ENCODE peak calls at places on chromosomes 11 and 22, in nine cellular contexts. L, Q, G, I, K, F, A, P and C are unnamed samples.
A peak's percentile ranks its signal among the peaks of the same experiment; 100 is the strongest.

GRCh38 chr11:83272627-83273026 is 13.5 kb downstream of the CCDC90B start:
- DNase-seq in P (peak; percentile 87), A (peak; percentile 50), L (no peak), Q (peak; percentile 64), F (no peak), I (no peak), K (no peak), G (no peak), C (no peak)

GRCh38 chr11:127506647-127507046 is 506.1 kb upstream of the KIRREL3 start:
- DNase-seq in K (no peak), P (no peak), G (no peak), I (no peak), F (no peak), L (peak; percentile 16), A (no peak), Q (no peak), C (no peak)

GRCh38 chr11:44191322-44192014 is 96.0 kb downstream of the EXT2 start:
- DNase-seq in G (no peak), Q (no peak), F (no peak), P (no peak), A (no peak), K (no peak), I (peak; percentile 95), L (no peak), C (no peak)

GRCh38 chr11:11608783-11609232 is 13.0 kb downstream of the GALNT18 start:
- DNase-seq in A (peak; percentile 41), I (peak; percentile 43), L (no peak), Q (peak; percentile 52), F (no peak), K (no peak), G (no peak), P (peak; percentile 19), C (no peak)

GRCh38 chr22:37967637-37968451 is 14.3 kb downstream of the POLR2F start:
- DNase-seq in G (no peak), Q (no peak), L (no peak), K (no peak), I (no peak), P (no peak), A (no peak), F (no peak), C (peak; percentile 23)

GRCh38 chr11:64694821-64695365 is 28.1 kb downstream of the NRXN2 start:
- DNase-seq in Q (no peak), I (peak; percentile 59), F (no peak), A (no peak), G (peak; percentile 7), P (peak; percentile 20), K (no peak), L (peak; percentile 72), C (peak; percentile 54)

GRCh38 chr11:93608280-93608862 is 53.1 kb upstream of the CEP295 start:
- DNase-seq in L (no peak), Q (no peak), G (no peak), F (no peak), K (no peak), A (no peak), I (no peak), P (peak; percentile 28), C (no peak)

GRCh38 chr11:76638267-76639197 is 32.0 kb downstream of the LRRC32 start:
- DNase-seq in G (no peak), K (no peak), L (no peak), A (no peak), F (no peak), Q (no peak), P (no peak), I (no peak), C (no peak)

GRCh38 chr22:20291604-20292063 is 23.5 kb upstream of the RTN4R start:
- DNase-seq in L (peak; percentile 56), I (no peak), A (no peak), F (no peak), G (no peak), K (no peak), P (no peak), Q (no peak), C (no peak)

GRCh38 chr11:11567862-11568650 is 53.7 kb downstream of the GALNT18 start:
- DNase-seq in L (no peak), I (no peak), Q (no peak), K (no peak), A (no peak), G (no peak), F (no peak), P (peak; percentile 40), C (peak; percentile 52)

GRCh38 chr22:24410110-24410856 is 17.1 kb upstream of the ADORA2A start:
- DNase-seq in A (no peak), Q (no peak), G (no peak), F (no peak), L (peak; percentile 25), K (no peak), I (no peak), P (peak; percentile 81), C (peak; percentile 95)

GRCh38 chr11:1128333-1129142 is 29.2 kb upstream of the MUC5AC start:
- DNase-seq in I (no peak), G (no peak), F (no peak), A (no peak), K (no peak), Q (peak; percentile 10), L (peak; percentile 55), P (no peak), C (peak; percentile 44)

GRCh38 chr22:46957521-46957920 is 195.1 kb downstream of the TBC1D22A start:
- DNase-seq in Q (no peak), I (no peak), F (no peak), P (no peak), A (no peak), L (no peak), K (no peak), G (no peak), C (peak; percentile 47)

GRCh38 chr22:31736458-31736857 is 13.5 kb downstream of the PRR14L start:
- DNase-seq in L (no peak), K (no peak), Q (no peak), P (no peak), I (no peak), G (no peak), A (no peak), F (no peak), C (no peak)

GRCh38 chr11:61004037-61004641 is 32.7 kb downstream of the CD6 start:
- DNase-seq in I (peak; percentile 67), F (no peak), K (no peak), L (no peak), A (no peak), P (peak; percentile 66), G (no peak), Q (no peak), C (peak; percentile 75)

GRCh38 chr11:10451399-10452116 is 3.5 kb upstream of the AMPD3 start:
- DNase-seq in K (no peak), L (no peak), F (peak; percentile 51), A (no peak), G (no peak), I (no peak), Q (no peak), P (no peak), C (peak; percentile 85)

GRCh38 chr22:46649176-46650077 is 29.2 kb downstream of the GRAMD4 start:
- DNase-seq in Q (peak; percentile 48), K (no peak), I (no peak), G (no peak), A (peak; percentile 45), F (no peak), L (no peak), P (no peak), C (peak; percentile 90)

GRCh38 chr11:47516155-47516554 is 36.8 kb downstream of the CELF1 start:
- DNase-seq in G (no peak), P (no peak), I (peak; percentile 62), L (no peak), Q (no peak), A (no peak), K (no peak), F (no peak), C (no peak)

GRCh38 chr22:46483353-46483752 is 54.1 kb downstream of the CELSR1 start:
- DNase-seq in F (no peak), P (no peak), G (no peak), Q (no peak), K (no peak), I (no peak), A (no peak), L (no peak), C (no peak)

GRCh38 chr11:85164743-85165142 is 462.4 kb downstream of the DLG2 start:
- DNase-seq in A (no peak), I (no peak), L (no peak), F (no peak), P (no peak), Q (no peak), G (no peak), K (no peak), C (no peak)

GRCh38 chr22:44881246-44881600 is 128.6 kb downstream of the PHF21B start:
- DNase-seq in Q (no peak), I (no peak), A (no peak), F (no peak), K (no peak), P (no peak), L (peak; percentile 24), G (no peak), C (no peak)

GRCh38 chr22:27581688-27582087 is 219.9 kb downstream of the MN1 start:
- DNase-seq in K (no peak), A (peak; percentile 90), I (no peak), F (peak; percentile 53), G (peak; percentile 26), P (no peak), L (no peak), Q (peak; percentile 85), C (no peak)

GRCh38 chr22:39360242-39360641 is 10.5 kb downstream of the SYNGR1 start:
- DNase-seq in I (no peak), F (no peak), P (no peak), L (peak; percentile 29), Q (no peak), G (no peak), A (no peak), K (no peak), C (peak; percentile 69)

GRCh38 chr11:86523738-86524602 is 148.4 kb downstream of the ME3 start:
- DNase-seq in F (no peak), L (no peak), I (no peak), K (no peak), P (peak; percentile 99), G (no peak), Q (peak; percentile 68), A (peak; percentile 75), C (peak; percentile 93)

GRCh38 chr22:26709617-26710390 is 52.4 kb downstream of the MIAT start:
- DNase-seq in F (no peak), K (no peak), I (no peak), P (peak; percentile 87), L (no peak), G (no peak), Q (peak; percentile 72), A (peak; percentile 61), C (peak; percentile 58)

GRCh38 chr22:20027966-20028854 is 7.3 kb downstream of the TANGO2 start:
- DNase-seq in Q (no peak), L (no peak), G (no peak), P (no peak), F (no peak), I (no peak), K (no peak), A (no peak), C (no peak)

GRCh38 chr22:47282366-47282765 is 519.9 kb downstream of the TBC1D22A start:
- DNase-seq in P (no peak), L (no peak), I (no peak), Q (no peak), F (no peak), A (no peak), K (no peak), G (no peak), C (peak; percentile 53)

GRCh38 chr11:47848636-47849155 is 546 bp upstream of the NUP160 start:
- DNase-seq in Q (no peak), F (peak; percentile 47), P (no peak), K (no peak), I (no peak), L (no peak), G (no peak), A (no peak), C (no peak)

GRCh38 chr11:64717268-64717578 is 5.8 kb downstream of the NRXN2 start:
- DNase-seq in I (no peak), F (no peak), K (no peak), P (no peak), Q (no peak), G (no peak), L (peak; percentile 61), A (no peak), C (peak; percentile 46)

GRCh38 chr11:83257638-83258229 is 28.4 kb downstream of the CCDC90B start:
- DNase-seq in L (no peak), F (no peak), I (no peak), Q (peak; percentile 59), A (peak; percentile 59), K (no peak), P (peak; percentile 99), G (no peak), C (peak; percentile 53)

GRCh38 chr11:44316388-44317240 is 6.7 kb upstream of the ALX4 start:
- DNase-seq in P (peak; percentile 51), G (no peak), Q (no peak), F (no peak), I (no peak), A (no peak), L (peak; percentile 88), K (no peak), C (no peak)